ENCODE peak calls at places on chromosomes 16 and 17, in four cellular contexts. N is GM12878, X is H1, K is K562. A is an unnamed sample.

GRCh38 chr17:7294614-7295153 is at the start of gene YBX2:
- DNase-seq in K (peak), N (no peak), X (no peak), A (peak)

GRCh38 chr16:49262501-49262900 is 19.1 kb downstream of the CBLN1 start:
- DNase-seq in X (no peak), N (no peak), K (no peak), A (no peak)

GRCh38 chr17:57085448-57086068 is 512 bp downstream of the AKAP1 start:
- DNase-seq in X (no peak), N (no peak), K (peak), A (no peak)

GRCh38 chr17:45104029-45104428 is 28.3 kb downstream of the PLCD3 start:
- DNase-seq in X (no peak), K (no peak), N (no peak), A (no peak)

GRCh38 chr16:58046054-58046881 is 20.7 kb downstream of the MMP15 start:
- DNase-seq in N (no peak), K (no peak), X (no peak), A (no peak)

GRCh38 chr17:81483085-81483861 is 29.3 kb downstream of the ACTG1 start:
- DNase-seq in K (no peak), N (no peak), X (no peak), A (no peak)

GRCh38 chr16:46691720-46692119 is 2.3 kb downstream of the ORC6 start:
- DNase-seq in K (no peak), X (no peak), N (no peak), A (no peak)

GRCh38 chr16:85637808-85638186 is 24.7 kb downstream of the GSE1 start:
- DNase-seq in X (no peak), K (no peak), N (no peak), A (no peak)

GRCh38 chr16:73020409-73020884 is 27.5 kb downstream of the ZFHX3 start:
- DNase-seq in K (peak), N (no peak), X (no peak), A (peak)

GRCh38 chr17:81285179-81285878 is 9.8 kb downstream of the SLC38A10 start:
- DNase-seq in X (no peak), K (peak), N (no peak), A (no peak)

GRCh38 chr17:62101090-62101489 is 36.0 kb upstream of the MED13 start:
- DNase-seq in X (no peak), K (no peak), N (no peak), A (no peak)

GRCh38 chr17:7475764-7476422 is 3.5 kb downstream of the ZBTB4 start:
- DNase-seq in N (no peak), X (no peak), K (peak), A (no peak)

GRCh38 chr17:50507871-50508572 is at the start of gene MYCBPAP:
- DNase-seq in X (peak), N (peak), K (peak), A (no peak)

GRCh38 chr17:48127371-48128051 is 19.9 kb downstream of the SNX11 start:
- DNase-seq in X (no peak), K (no peak), N (no peak), A (peak)

GRCh38 chr17:42667088-42667951 is 8.2 kb downstream of the TUBG2 start:
- DNase-seq in K (no peak), N (no peak), X (no peak), A (peak)

GRCh38 chr17:81983639-81984373 is 6.4 kb downstream of the ASPSCR1 start:
- DNase-seq in N (no peak), X (no peak), K (no peak), A (no peak)

GRCh38 chr17:69069289-69069688 is 8.6 kb upstream of the ABCA9 start:
- DNase-seq in K (no peak), N (no peak), X (no peak), A (no peak)

GRCh38 chr17:61403846-61404701 is 4.4 kb downstream of the TBX2 start:
- DNase-seq in K (no peak), X (no peak), N (no peak), A (no peak)

GRCh38 chr17:2903193-2903974 is 107.1 kb downstream of the RAP1GAP2 start:
- DNase-seq in X (no peak), K (no peak), N (no peak), A (no peak)

GRCh38 chr16:79651363-79651762 is 50.8 kb upstream of the MAF start:
- DNase-seq in K (no peak), X (no peak), N (no peak), A (no peak)

GRCh38 chr16:71526111-71526998 is at the start of gene CHST4:
- DNase-seq in X (peak), N (no peak), K (no peak), A (no peak)

GRCh38 chr16:56767018-56767417 is 37.1 kb downstream of the NUP93 start:
- DNase-seq in K (no peak), X (no peak), N (no peak), A (no peak)

GRCh38 chr17:50079334-50080095 is 15.6 kb upstream of the PDK2 start:
- DNase-seq in X (no peak), K (peak), N (no peak), A (peak)

GRCh38 chr17:9218911-9219310 is 197.6 kb downstream of the NTN1 start:
- DNase-seq in X (no peak), N (no peak), K (no peak), A (no peak)

GRCh38 chr16:57260294-57260929 is 15.4 kb downstream of the ARL2BP start:
- DNase-seq in N (peak), X (peak), K (peak), A (no peak)

GRCh38 chr17:81510798-81511549 is 1.6 kb downstream of the ACTG1 start:
- DNase-seq in X (no peak), N (no peak), K (no peak), A (no peak)

GRCh38 chr16:54437921-54438320 is 151.3 kb upstream of the IRX3 start:
- DNase-seq in N (no peak), K (no peak), X (no peak), A (no peak)

GRCh38 chr17:81329279-81329926 is 34.3 kb upstream of the SLC38A10 start:
- DNase-seq in X (no peak), K (peak), N (no peak), A (peak)

GRCh38 chr17:56305017-56305416 is 151.7 kb downstream of the ANKFN1 start:
- DNase-seq in N (no peak), K (no peak), X (no peak), A (no peak)

GRCh38 chr17:3556239-3556904 is 1.2 kb downstream of the TRPV3 start:
- DNase-seq in K (no peak), X (no peak), N (no peak), A (no peak)

GRCh38 chr17:41392278-41392677 is 5.1 kb downstream of the KRT31 start:
- DNase-seq in N (no peak), X (no peak), K (no peak), A (no peak)

GRCh38 chr16:19639986-19640421 is 78.0 kb downstream of the KNOP1 start:
- DNase-seq in X (no peak), N (no peak), K (no peak), A (no peak)

GRCh38 chr17:76054112-76054476 is 18.2 kb downstream of the SRP68 start:
- DNase-seq in N (no peak), K (no peak), X (no peak), A (peak)
- TF ChIP-seq EGR1 in N (no peak), K (no peak), X (no peak), A (peak)

GRCh38 chr17:17964710-17965109 is 7.5 kb downstream of the TOM1L2 start:
- DNase-seq in K (no peak), N (no peak), X (no peak), A (no peak)

GRCh38 chr17:17963066-17963465 is 9.1 kb downstream of the TOM1L2 start:
- DNase-seq in N (no peak), K (no peak), X (no peak), A (no peak)

GRCh38 chr17:17963694-17964436 is 8.3 kb downstream of the TOM1L2 start:
- DNase-seq in K (no peak), N (no peak), X (no peak), A (no peak)

GRCh38 chr17:17965152-17965721 is 7.0 kb downstream of the TOM1L2 start:
- DNase-seq in N (no peak), K (no peak), X (no peak), A (no peak)

GRCh38 chr17:17966399-17966798 is 5.8 kb downstream of the TOM1L2 start:
- DNase-seq in N (peak), K (no peak), X (no peak), A (no peak)
- TF ChIP-seq CEBPB in N (no peak), K (no peak), X (no peak), A (no peak)

GRCh38 chr17:65593092-65593869 is 31.8 kb upstream of the AXIN2 start:
- DNase-seq in X (no peak), K (no peak), N (no peak), A (no peak)
- H3K4me3 ChIP-seq in X (no peak), K (no peak), N (no peak), A (no peak)

DNA sequence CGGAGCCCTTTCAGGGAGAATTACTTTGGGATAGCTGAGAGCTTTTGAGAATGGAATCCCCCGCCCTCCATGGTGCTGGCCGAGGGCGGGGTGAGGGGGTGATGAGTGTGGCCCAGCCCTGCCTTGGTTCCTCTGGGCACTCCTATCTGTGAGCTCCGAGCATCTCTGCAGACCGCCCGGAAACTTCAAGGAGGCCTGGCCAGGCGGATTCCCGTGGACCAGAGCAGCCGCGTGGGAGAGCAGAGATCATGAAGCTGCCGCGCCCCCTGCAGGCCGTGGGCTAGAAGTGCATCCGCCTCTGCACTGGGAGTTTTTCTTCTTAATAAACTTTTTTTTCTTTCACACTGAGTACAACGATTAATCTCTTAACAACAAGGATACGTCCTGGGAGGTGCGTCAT is 392.9 kb upstream of the EEF2KMT start:
- DNase-seq in K (peak), N (no peak), X (no peak), A (peak)
- TF ChIP-seq EGR1 in K (peak), N (no peak), X (peak), A (no peak)

DNA sequence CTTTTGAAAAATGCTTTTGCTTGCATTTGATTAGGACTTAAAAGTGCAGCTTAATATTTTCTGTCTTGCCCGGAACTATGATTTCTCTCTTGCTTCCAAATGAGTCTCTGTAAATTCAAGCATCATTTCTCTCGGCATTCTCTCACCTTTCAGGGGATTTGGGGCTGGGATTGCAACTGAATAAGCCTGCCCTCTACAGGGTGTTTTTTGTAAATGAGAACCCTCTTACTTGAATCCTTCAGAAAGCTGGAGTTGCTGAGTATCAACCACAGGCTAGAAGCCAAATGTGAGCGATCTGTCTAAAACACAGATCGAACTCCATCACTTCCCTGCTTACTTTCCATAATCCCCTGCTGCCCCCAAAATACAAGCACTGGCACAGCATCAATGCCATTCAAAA is 234.6 kb downstream of the TMEM114 start:
- DNase-seq in X (no peak), N (no peak), K (no peak), A (no peak)
- TF ChIP-seq CEBPB in X (no peak), N (no peak), K (no peak), A (no peak)

GRCh38 chr17:5000237-5000639 is 2.5 kb downstream of the KIF1C start:
- DNase-seq in K (no peak), X (no peak), N (no peak), A (no peak)
- H3K4me3 ChIP-seq in K (no peak), X (no peak), N (peak), A (no peak)

DNA sequence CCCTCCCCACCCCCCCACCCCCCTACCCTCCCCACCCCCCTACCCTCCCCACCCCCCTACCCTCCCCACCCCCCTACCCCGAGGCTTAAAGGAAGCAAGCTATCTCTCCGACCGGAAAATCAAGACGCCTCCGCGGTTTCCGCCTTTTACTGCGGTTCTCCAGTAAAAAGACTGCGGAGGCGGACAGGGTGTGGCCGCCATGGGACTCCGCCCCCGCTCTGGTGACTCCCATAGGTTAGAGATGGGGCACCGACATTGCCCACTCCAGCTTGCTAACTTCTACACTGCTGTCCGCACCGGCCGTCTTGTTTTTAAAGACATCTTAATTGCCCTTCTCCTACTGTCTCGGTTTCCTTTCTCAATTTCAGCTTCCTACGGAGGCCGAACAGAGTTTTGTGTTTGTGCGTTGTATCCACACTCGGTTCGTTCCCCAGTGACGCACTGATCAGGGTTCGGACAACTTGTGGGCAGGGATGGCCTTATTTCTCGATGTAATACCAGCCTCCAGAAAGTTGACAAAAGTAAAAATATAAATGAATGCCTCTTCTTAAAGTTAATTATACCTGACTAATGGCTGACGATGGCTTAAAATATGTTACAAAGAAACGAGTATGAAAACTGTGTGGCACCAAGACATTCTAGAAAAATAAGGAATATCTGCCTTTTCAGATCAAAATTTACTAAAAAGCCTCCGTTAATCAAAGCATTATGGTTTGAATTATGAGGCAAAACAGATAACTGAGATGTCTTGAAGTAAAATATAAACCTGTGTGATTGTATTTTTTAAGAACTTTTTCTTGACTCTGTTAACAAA is 1.1 kb upstream of the ZNF200 start:
- DNase-seq in K (peak), N (no peak), X (no peak), A (no peak)
- TF ChIP-seq EGR1 in K (peak), N (no peak), X (no peak), A (no peak)

A was measured in HCT116.